ENCODE peak calls at places on chromosomes 11 and 22, in nine cellular contexts. O is HCT116, M is foreskin fibroblast, E is osteocyte, I is cardiac muscle cell, U is epithelial cell of esophagus, T is hepatocyte, Q is body of pancreas, B is WTC11. X is an unnamed sample.

GRCh38 chr11:110134120-110134519 is 40.9 kb downstream of the ZC3H12C start:
- DNase-seq in O (no peak), B (no peak), I (peak), U (no peak), E (no peak), M (peak), Q (no peak), T (peak), X (no peak)

GRCh38 chr11:47437746-47438418 is 11.1 kb downstream of the RAPSN start:
- DNase-seq in I (no peak), T (peak), U (no peak), M (no peak), O (no peak), B (no peak), Q (peak), E (no peak), X (no peak)

GRCh38 chr11:60344146-60344545 is 17.1 kb downstream of the MS4A6E start:
- DNase-seq in I (no peak), U (no peak), T (no peak), M (no peak), E (no peak), O (no peak), B (no peak), Q (no peak), X (no peak)

GRCh38 chr11:117231637-117232021 is 244 bp downstream of the PCSK7 start:
- DNase-seq in Q (no peak), U (no peak), B (no peak), E (no peak), I (no peak), T (no peak), M (no peak), O (no peak), X (no peak)

GRCh38 chr22:50278461-50278860 is 8.3 kb upstream of the MAPK11 start:
- DNase-seq in T (no peak), B (no peak), E (no peak), O (no peak), M (no peak), U (no peak), Q (no peak), I (no peak), X (no peak)

GRCh38 chr11:68189082-68189481 is 24.0 kb downstream of the KMT5B start:
- DNase-seq in U (no peak), M (no peak), T (no peak), E (no peak), B (no peak), Q (no peak), I (no peak), O (no peak), X (no peak)

GRCh38 chr11:130599073-130599654 is 150.7 kb downstream of the ADAMTS15 start:
- DNase-seq in M (peak), O (no peak), T (peak), B (no peak), Q (peak), U (peak), I (peak), E (peak), X (no peak)

GRCh38 chr11:86644291-86644690 is 28.1 kb downstream of the ME3 start:
- DNase-seq in I (peak), U (no peak), B (no peak), M (peak), E (no peak), Q (no peak), O (no peak), T (no peak), X (no peak)

GRCh38 chr22:22882033-22882717 is 5.4 kb upstream of the IGLL5 start:
- DNase-seq in E (peak), B (no peak), Q (no peak), M (no peak), I (no peak), U (peak), T (no peak), O (no peak), X (peak)

GRCh38 chr11:104547996-104548661 is 350.1 kb downstream of the CASP12 start:
- DNase-seq in M (peak), O (no peak), U (peak), I (peak), B (peak), E (no peak), Q (no peak), T (no peak), X (no peak)

GRCh38 chr11:127651175-127651887 is 650.8 kb upstream of the KIRREL3 start:
- DNase-seq in U (peak), B (no peak), Q (no peak), O (no peak), I (no peak), T (no peak), M (peak), E (no peak), X (no peak)

GRCh38 chr11:124766156-124766555 is 4.1 kb upstream of the ESAM start:
- DNase-seq in B (no peak), T (no peak), U (no peak), M (no peak), O (no peak), I (no peak), Q (no peak), E (no peak), X (no peak)

GRCh38 chr11:34915136-34916013 is 804 bp downstream of the APIP start:
- DNase-seq in O (no peak), M (peak), T (no peak), E (no peak), U (no peak), B (no peak), Q (no peak), I (peak), X (no peak)

GRCh38 chr11:127943763-127944162 is 643.6 kb downstream of the ETS1 start:
- DNase-seq in Q (no peak), U (peak), T (no peak), M (peak), I (no peak), B (no peak), E (no peak), O (no peak), X (no peak)

GRCh38 chr22:19875061-19875530 is 20.4 kb upstream of the GNB1L start:
- DNase-seq in E (no peak), O (no peak), U (no peak), M (no peak), B (no peak), Q (peak), I (no peak), T (no peak), X (no peak)

GRCh38 chr11:19676508-19677379 is 35.9 kb upstream of the NAV2 start:
- DNase-seq in M (no peak), Q (no peak), B (no peak), T (no peak), I (peak), E (no peak), U (no peak), O (no peak), X (no peak)

GRCh38 chr11:47002366-47002765 is 65.8 kb downstream of the CSTPP1 start:
- DNase-seq in I (peak), E (no peak), U (no peak), T (no peak), B (no peak), O (no peak), M (peak), Q (no peak), X (no peak)

GRCh38 chr11:115384236-115384635 is 120.0 kb downstream of the CADM1 start:
- DNase-seq in B (no peak), Q (no peak), U (no peak), T (no peak), I (no peak), M (no peak), E (no peak), O (no peak), X (no peak)

GRCh38 chr22:32822188-32822877 is 20.8 kb downstream of the TIMP3 start:
- DNase-seq in I (no peak), E (no peak), B (no peak), Q (no peak), T (no peak), O (no peak), M (no peak), U (no peak), X (no peak)

GRCh38 chr22:32824531-32825315 is 23.2 kb downstream of the TIMP3 start:
- DNase-seq in T (no peak), B (no peak), U (no peak), Q (no peak), I (no peak), O (no peak), M (no peak), E (no peak), X (no peak)

GRCh38 chr22:32826537-32826936 is 25.0 kb downstream of the TIMP3 start:
- DNase-seq in T (no peak), E (no peak), B (no peak), I (no peak), M (no peak), O (no peak), Q (no peak), U (no peak), X (no peak)

GRCh38 chr22:32820131-32820882 is 18.8 kb downstream of the TIMP3 start:
- DNase-seq in I (no peak), E (no peak), U (peak), B (no peak), T (no peak), Q (no peak), M (peak), O (no peak), X (no peak)

GRCh38 chr22:32823024-32823730 is 21.7 kb downstream of the TIMP3 start:
- DNase-seq in U (peak), I (peak), E (no peak), B (peak), Q (peak), T (peak), O (peak), M (peak), X (peak)
- TF ChIP-seq CTCF in U (peak), I (peak), E (peak), B (peak), Q (peak), T (peak), O (peak), M (peak), X (peak)

GRCh38 chr22:38611559-38611958 is 41.6 kb upstream of the DMC1 start:
- DNase-seq in Q (no peak), E (no peak), U (no peak), O (no peak), M (no peak), T (no peak), B (no peak), I (no peak), X (no peak)

GRCh38 chr22:38613588-38613987 is 42.6 kb downstream of the FAM227A start:
- DNase-seq in T (no peak), I (no peak), E (no peak), Q (no peak), U (no peak), M (no peak), O (no peak), B (no peak), X (no peak)

GRCh38 chr22:38614331-38615122 is 41.7 kb downstream of the FAM227A start:
- DNase-seq in I (no peak), B (no peak), O (no peak), M (peak), E (no peak), T (no peak), U (no peak), Q (no peak), X (no peak)

GRCh38 chr22:38610234-38610633 is 40.3 kb upstream of the DMC1 start:
- DNase-seq in Q (no peak), U (no peak), B (no peak), M (no peak), I (no peak), O (no peak), T (no peak), E (no peak), X (no peak)

DNA sequence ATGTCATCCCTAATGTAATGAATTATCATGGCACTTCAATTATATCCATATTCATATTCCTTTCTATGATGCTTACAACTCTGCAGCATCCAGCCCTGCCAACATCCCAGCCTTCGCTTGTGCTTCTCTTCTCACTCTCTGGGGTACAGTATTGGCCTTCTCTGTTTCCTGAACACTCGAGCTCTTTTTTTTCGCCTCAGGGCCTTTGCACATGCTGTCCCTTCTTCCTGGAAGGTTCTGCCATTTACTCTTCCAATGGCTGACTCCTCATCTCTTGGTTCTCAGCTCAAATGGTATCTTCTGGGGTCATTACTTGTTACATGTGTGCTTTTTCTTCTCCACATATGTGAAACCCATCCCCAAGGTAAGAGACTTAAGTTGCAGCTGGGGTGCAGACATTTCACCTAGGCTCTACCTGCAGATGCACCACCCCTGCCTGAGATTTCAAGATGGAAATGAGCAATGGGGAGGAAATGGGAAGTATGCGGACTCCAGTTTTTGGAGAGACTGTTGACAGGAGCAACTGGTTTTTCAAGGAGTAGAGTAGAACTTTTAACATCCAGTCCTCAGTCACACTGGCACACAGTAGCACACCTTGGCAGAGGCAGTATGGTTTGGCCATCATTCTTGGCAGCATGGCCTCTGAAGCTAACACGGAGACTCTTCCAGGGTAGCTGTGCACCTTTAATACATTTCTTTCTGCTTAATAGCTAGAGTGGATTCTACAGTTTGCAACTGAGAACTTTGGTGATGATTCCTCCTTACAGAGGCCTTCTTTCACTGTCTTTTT is 42.4 kb upstream of the DMC1 start:
- DNase-seq in U (peak), I (no peak), Q (no peak), B (no peak), M (no peak), O (no peak), T (no peak), E (no peak), X (no peak)
- TF ChIP-seq CTCF in U (no peak), I (no peak), Q (no peak), B (no peak), M (no peak), O (no peak), T (no peak), E (no peak), X (no peak)

GRCh38 chr11:8384199-8384821 is 120.6 kb upstream of the LMO1 start:
- DNase-seq in T (peak), U (peak), O (no peak), I (peak), B (peak), Q (peak), M (peak), E (peak), X (no peak)
- TF ChIP-seq CTCF in T (peak), U (no peak), O (no peak), I (peak), B (no peak), Q (no peak), M (no peak), E (no peak), X (no peak)

DNA sequence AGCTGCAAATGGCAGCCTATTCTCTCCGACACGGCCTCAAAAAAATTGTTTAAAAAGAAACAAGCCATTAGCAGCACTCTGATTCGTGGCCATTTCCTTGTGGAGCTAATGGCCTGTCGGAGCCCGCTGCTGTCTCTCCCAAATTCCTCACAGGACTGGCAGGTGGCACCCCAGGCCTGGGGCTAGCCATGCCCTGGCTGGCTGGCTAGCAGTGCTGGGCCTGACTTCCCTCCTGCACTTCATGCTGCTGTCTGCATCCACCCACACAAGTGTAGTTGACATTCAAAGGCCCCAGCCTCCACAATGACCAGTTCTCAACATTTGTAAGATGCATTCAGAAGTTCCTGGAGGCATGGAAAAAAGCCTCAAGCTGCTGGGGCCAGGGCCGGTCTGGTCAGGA is 61.5 kb downstream of the SMCO4 start:
- DNase-seq in U (no peak), Q (peak), O (no peak), E (no peak), B (no peak), T (no peak), M (no peak), I (no peak), X (peak)
- TF ChIP-seq CTCF in U (no peak), Q (no peak), O (no peak), E (no peak), B (no peak), T (no peak), M (no peak), I (no peak), X (no peak)

DNA sequence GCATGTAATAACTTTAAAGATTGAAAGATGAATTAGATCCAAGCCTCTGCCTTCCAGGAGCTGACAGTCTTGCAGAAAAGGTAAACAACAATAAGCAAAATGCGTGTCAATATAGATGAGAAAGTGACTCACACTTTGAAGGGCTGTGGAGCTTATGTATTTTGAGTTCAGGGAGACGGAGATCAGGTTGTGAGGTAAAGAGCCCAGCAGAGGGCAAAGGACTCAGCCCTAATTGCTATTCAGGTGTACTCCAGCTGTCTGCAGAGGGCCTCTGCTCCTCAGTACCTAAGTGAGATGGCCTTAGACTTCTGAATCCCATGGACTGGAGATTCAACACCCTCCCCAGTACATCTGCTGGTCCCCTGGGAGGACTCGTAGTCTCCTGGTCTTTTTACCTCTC is 22.9 kb upstream of the CTR9 start:
- DNase-seq in M (no peak), E (no peak), Q (no peak), U (peak), I (no peak), T (no peak), O (no peak), B (no peak), X (no peak)
- TF ChIP-seq CTCF in M (no peak), E (no peak), Q (no peak), U (no peak), I (no peak), T (no peak), O (no peak), B (no peak), X (no peak)

DNA sequence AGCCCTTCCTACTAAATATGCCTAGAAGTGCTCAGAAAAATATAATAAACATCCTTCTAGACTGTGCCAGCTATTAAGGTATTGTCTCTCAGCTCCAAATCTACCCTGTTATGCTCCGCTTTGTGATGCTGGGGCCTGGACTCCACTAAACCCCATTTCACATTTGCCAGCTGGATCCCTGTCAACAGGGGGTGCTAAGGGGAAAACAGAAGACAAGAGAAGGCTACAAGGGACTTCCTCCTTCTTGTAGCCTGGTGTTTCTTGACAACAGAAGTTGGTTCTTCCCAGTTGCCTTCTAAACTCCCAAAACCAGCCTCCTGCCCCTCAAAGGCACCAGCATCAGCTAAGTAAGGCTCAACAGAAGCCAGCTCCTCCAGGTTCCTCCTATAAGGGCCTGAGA is 5.2 kb downstream of the NUMA1 start:
- DNase-seq in I (peak), U (peak), M (peak), E (no peak), T (no peak), Q (no peak), B (no peak), O (no peak), X (peak)
- TF ChIP-seq CTCF in I (peak), U (peak), M (no peak), E (no peak), T (no peak), Q (no peak), B (no peak), O (peak), X (no peak)

DNA sequence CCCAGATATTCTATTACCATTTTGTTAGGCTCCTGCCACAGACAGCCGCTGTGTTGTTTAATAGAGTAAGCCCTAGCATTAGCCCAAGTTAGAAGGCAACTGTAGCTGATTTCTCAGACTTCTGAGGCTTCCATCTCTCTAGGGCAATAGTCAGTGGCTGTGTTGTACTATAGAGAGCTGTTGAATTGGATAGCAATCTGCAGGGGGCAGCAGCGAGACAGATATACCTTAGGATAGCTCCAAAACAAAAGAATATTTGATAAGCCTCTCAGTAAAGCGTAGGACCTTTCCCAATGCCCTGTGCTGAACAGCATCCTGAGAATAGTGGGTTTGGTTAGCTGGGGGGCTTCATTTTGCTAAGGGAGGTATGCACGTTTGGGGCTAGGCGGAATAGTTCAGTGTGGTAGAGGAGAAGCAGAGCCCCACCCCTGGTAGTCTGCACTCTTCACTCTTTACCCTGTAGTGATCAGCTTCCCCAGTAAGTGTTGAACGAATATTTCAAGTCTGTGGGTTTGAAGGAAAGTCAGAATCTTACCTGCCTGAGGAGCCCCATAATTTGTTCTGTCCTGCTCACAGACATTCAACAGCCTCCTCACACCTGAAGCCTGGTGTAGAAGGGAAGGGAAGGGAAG is 515.1 kb downstream of the INSC start:
- DNase-seq in O (peak), T (peak), Q (peak), M (no peak), E (no peak), I (peak), B (peak), U (peak), X (peak)
- TF ChIP-seq CTCF in O (no peak), T (peak), Q (peak), M (no peak), E (peak), I (peak), B (peak), U (peak), X (no peak)

GRCh38 chr11:76248210-76248609 is 41.9 kb upstream of the WNT11 start:
- DNase-seq in I (peak), E (no peak), B (peak), M (no peak), Q (peak), T (no peak), U (no peak), O (no peak), X (no peak)
- TF ChIP-seq CTCF in I (peak), E (peak), B (peak), M (peak), Q (no peak), T (no peak), U (no peak), O (no peak), X (peak)

DNA sequence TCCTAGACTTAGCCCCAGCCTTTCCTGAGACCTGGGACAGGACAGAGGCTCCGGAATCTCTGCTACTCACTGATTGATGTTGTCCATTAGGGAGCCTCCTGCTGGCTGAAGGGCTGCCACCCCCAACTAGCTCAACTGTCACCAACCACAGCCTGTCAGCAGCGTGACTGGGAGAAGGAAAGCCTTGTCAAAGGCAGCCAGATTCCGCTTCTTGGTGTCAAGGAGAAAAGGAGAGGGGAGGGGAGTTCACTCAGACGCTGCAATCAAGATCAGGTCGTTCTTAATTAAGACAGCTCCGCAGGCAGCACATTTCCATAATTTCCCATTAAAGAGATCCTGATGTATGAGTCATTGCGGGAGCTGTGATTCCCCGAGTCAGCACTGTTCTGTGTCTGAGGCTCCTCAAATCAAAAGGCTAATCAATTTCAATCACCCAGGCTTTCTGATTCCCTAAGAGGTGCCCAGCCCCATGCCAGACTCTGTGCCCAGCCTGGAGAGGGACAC is 152.8 kb upstream of the ZBED5 start:
- DNase-seq in Q (peak), U (peak), O (peak), T (peak), I (no peak), E (no peak), M (peak), B (peak), X (peak)
- TF ChIP-seq CTCF in Q (no peak), U (peak), O (peak), T (peak), I (peak), E (peak), M (no peak), B (no peak), X (peak)